ENCODE peak calls at places on chromosomes 3 and 15, in nine cellular contexts. K is K562, T is GM12878, G is psoas muscle, X is Peyer's patch, H is suprapubic skin, C is GM23248, F is cardiac muscle cell, B is thoracic aorta. U is an unnamed sample. For H3K36me3, the result is how much of the 10 kb centered on the place peaks cover.

GRCh38 chr3:5192568-5193319 is 5.2 kb downstream of the EDEM1 start:
- DNase-seq in K (no peak), T (no peak), G (no peak), X (no peak), H (no peak), C (no peak), F (no peak), B (no peak), U (no peak)

GRCh38 chr3:131193671-131194291 is 167.1 kb downstream of the NEK11 start:
- DNase-seq in K (no peak), T (no peak), G (no peak), X (no peak), H (no peak), C (peak), F (no peak), B (no peak), U (no peak)

GRCh38 chr15:57767526-57767925 is 61.0 kb downstream of the POLR2M start:
- DNase-seq in K (no peak), T (no peak), G (no peak), X (no peak), H (no peak), C (no peak), F (no peak), B (no peak), U (no peak)

GRCh38 chr3:45646051-45646585 is 43.1 kb upstream of the SACM1L start:
- DNase-seq in K (no peak), T (no peak), G (no peak), X (no peak), H (no peak), C (no peak), F (no peak), B (no peak), U (no peak)

GRCh38 chr3:166510382-166510781 is 673.2 kb upstream of the BCHE start:
- DNase-seq in K (no peak), T (no peak), G (no peak), X (no peak), H (no peak), C (no peak), F (no peak), B (no peak), U (no peak)

GRCh38 chr3:23666818-23667217 is 138.9 kb upstream of the UBE2E1 start:
- DNase-seq in K (no peak), T (no peak), G (no peak), X (no peak), H (no peak), C (no peak), F (no peak), B (no peak), U (no peak)

GRCh38 chr15:91148243-91148642 is 48.2 kb downstream of the SV2B start:
- DNase-seq in K (no peak), T (no peak), G (no peak), X (no peak), H (no peak), C (no peak), F (no peak), B (no peak), U (no peak)

GRCh38 chr3:49805367-49805782 is 2.3 kb downstream of the INKA1 start:
- DNase-seq in K (no peak), T (no peak), G (peak), X (peak), H (peak), C (peak), F (peak), B (peak), U (peak)

GRCh38 chr15:85354432-85354831 is 26.0 kb upstream of the AKAP13 start:
- DNase-seq in K (no peak), T (no peak), G (no peak), X (no peak), H (no peak), C (peak), F (no peak), B (no peak), U (peak)

GRCh38 chr3:192816274-192816853 is 89.0 kb upstream of the FGF12 start:
- DNase-seq in K (peak), T (no peak), G (no peak), X (no peak), H (no peak), C (peak), F (peak), B (no peak), U (no peak)

GRCh38 chr3:171781711-171782127 is 28.6 kb downstream of the PLD1 start:
- DNase-seq in K (no peak), T (no peak), G (no peak), X (no peak), H (no peak), C (peak), F (no peak), B (no peak), U (no peak)

GRCh38 chr3:140252812-140253656 is 318.0 kb downstream of the CLSTN2 start:
- DNase-seq in K (no peak), T (no peak), G (no peak), X (no peak), H (no peak), C (no peak), F (no peak), B (no peak), U (no peak)

GRCh38 chr3:52349611-52350395 is 33.7 kb downstream of the DNAH1 start:
- DNase-seq in K (no peak), T (no peak), G (no peak), X (no peak), H (no peak), C (no peak), F (no peak), B (no peak), U (no peak)

GRCh38 chr3:177358968-177359600 is 161.8 kb upstream of the TBL1XR1 start:
- DNase-seq in K (peak), T (no peak), G (peak), X (peak), H (peak), C (peak), F (peak), B (no peak), U (peak)

GRCh38 chr15:91965501-91966180 is 112.1 kb downstream of the SLCO3A1 start:
- DNase-seq in K (no peak), T (no peak), G (peak), X (no peak), H (no peak), C (peak), F (no peak), B (peak), U (no peak)

GRCh38 chr15:25777047-25777446 is 86.1 kb downstream of the ATP10A start:
- DNase-seq in K (no peak), T (no peak), G (no peak), X (no peak), H (no peak), C (no peak), F (no peak), B (no peak), U (no peak)

GRCh38 chr15:68768321-68768720 is 52.4 kb downstream of the ANP32A start:
- DNase-seq in K (no peak), T (no peak), G (no peak), X (no peak), H (no peak), C (peak), F (no peak), B (no peak), U (no peak)

GRCh38 chr15:89693696-89694095 is 3.1 kb downstream of the WDR93 start:
- DNase-seq in K (no peak), T (no peak), G (no peak), X (no peak), H (no peak), C (no peak), F (no peak), B (no peak), U (no peak)

GRCh38 chr15:50340431-50340830 is 14.6 kb downstream of the GABPB1 start:
- DNase-seq in K (no peak), T (no peak), G (no peak), X (no peak), H (no peak), C (no peak), F (no peak), B (no peak), U (no peak)

GRCh38 chr3:2889772-2890171 is 220.4 kb downstream of the IL5RA start:
- DNase-seq in K (no peak), T (no peak), G (no peak), X (no peak), H (no peak), C (no peak), F (no peak), B (no peak), U (no peak)

GRCh38 chr3:62186967-62187366 is 186.4 kb downstream of the FEZF2 start:
- DNase-seq in K (peak), T (no peak), G (no peak), X (no peak), H (no peak), C (peak), F (peak), B (no peak), U (no peak)

GRCh38 chr3:48215466-48215865 is 7.8 kb upstream of the CAMP start:
- DNase-seq in K (no peak), T (no peak), G (peak), X (no peak), H (no peak), C (peak), F (no peak), B (no peak), U (peak)

GRCh38 chr15:71276355-71276665 is 161.0 kb downstream of the THSD4 start:
- DNase-seq in K (no peak), T (no peak), G (no peak), X (no peak), H (no peak), C (no peak), F (no peak), B (no peak), U (no peak)

GRCh38 chr15:58530056-58530590 is 98.3 kb downstream of the LIPC start:
- DNase-seq in K (no peak), T (no peak), G (no peak), X (no peak), H (no peak), C (no peak), F (no peak), B (no peak), U (no peak)

GRCh38 chr3:183278479-183279088 is 25.5 kb downstream of the B3GNT5 start:
- DNase-seq in K (no peak), T (no peak), G (no peak), X (no peak), H (no peak), C (peak), F (no peak), B (no peak), U (no peak)

GRCh38 chr3:130811552-130811951 is 64.9 kb upstream of the PIK3R4 start:
- DNase-seq in K (no peak), T (no peak), G (no peak), X (no peak), H (no peak), C (no peak), F (no peak), B (no peak), U (no peak)

GRCh38 chr15:79290642-79291275 is 8.2 kb downstream of the ANKRD34C start:
- DNase-seq in K (no peak), T (no peak), G (no peak), X (no peak), H (no peak), C (no peak), F (no peak), B (no peak), U (no peak)

GRCh38 chr15:50181983-50182232 is at the start of gene SLC27A2:
- DNase-seq in K (peak), T (no peak), G (no peak), X (peak), H (no peak), C (no peak), F (no peak), B (no peak), U (no peak)

GRCh38 chr3:196260784-196261183 is 26.7 kb downstream of the PCYT1A start:
- DNase-seq in K (no peak), T (no peak), G (no peak), X (no peak), H (no peak), C (no peak), F (no peak), B (no peak), U (no peak)

GRCh38 chr3:96970211-96970610 is 155.8 kb downstream of the EPHA6 start:
- DNase-seq in K (no peak), T (no peak), G (no peak), X (no peak), H (no peak), C (peak), F (no peak), B (no peak), U (no peak)
- H3K36me3 ChIP-seq in K (under half), T (under half), G (under half), X (under half), H (under half), C (under half), F (under half), B (under half), U (under half)

GRCh38 chr3:10601857-10602230 is 96.5 kb upstream of the ATP2B2 start:
- DNase-seq in K (no peak), T (no peak), G (no peak), X (no peak), H (no peak), C (no peak), F (no peak), B (no peak), U (no peak)

GRCh38 chr3:10601131-10601856 is 95.9 kb upstream of the ATP2B2 start:
- DNase-seq in K (no peak), T (no peak), G (peak), X (no peak), H (no peak), C (peak), F (no peak), B (no peak), U (no peak)

GRCh38 chr3:10599017-10599416 is 93.6 kb upstream of the ATP2B2 start:
- DNase-seq in K (no peak), T (no peak), G (no peak), X (no peak), H (no peak), C (no peak), F (no peak), B (no peak), U (no peak)

GRCh38 chr3:10599444-10599843 is 94.1 kb upstream of the ATP2B2 start:
- DNase-seq in K (no peak), T (no peak), G (no peak), X (no peak), H (no peak), C (no peak), F (no peak), B (no peak), U (no peak)

GRCh38 chr3:10600159-10601125 is 95.1 kb upstream of the ATP2B2 start:
- DNase-seq in K (no peak), T (no peak), G (no peak), X (no peak), H (no peak), C (peak), F (no peak), B (no peak), U (no peak)
- H3K27ac ChIP-seq in K (no peak), T (no peak), G (no peak), X (no peak), H (no peak), C (no peak), F (no peak), B (no peak), U (no peak)

GRCh38 chr3:39497753-39498152 is 30.3 kb downstream of the MOBP start:
- DNase-seq in K (no peak), T (no peak), G (no peak), X (no peak), H (no peak), C (no peak), F (no peak), B (no peak), U (no peak)
- H3K36me3 ChIP-seq in K (under half), T (under half), G (under half), X (under half), H (under half), C (under half), F (under half), B (under half), U (under half)

GRCh38 chr3:11385908-11386307 is 113.7 kb downstream of the ATG7 start:
- DNase-seq in K (no peak), T (no peak), G (no peak), X (no peak), H (no peak), C (no peak), F (no peak), B (no peak), U (no peak)
- H3K27ac ChIP-seq in K (no peak), T (no peak), G (no peak), X (no peak), H (no peak), C (no peak), F (no peak), B (no peak), U (no peak)

GRCh38 chr3:53881691-53882593 is at the start of gene ACTR8:
- DNase-seq in K (peak), T (peak), G (peak), X (peak), H (peak), C (peak), F (peak), B (peak), U (peak)

GRCh38 chr3:53884623-53885022 is 2.7 kb upstream of the ACTR8 start:
- DNase-seq in K (no peak), T (no peak), G (no peak), X (no peak), H (no peak), C (no peak), F (no peak), B (no peak), U (no peak)

GRCh38 chr3:53880396-53881345 is 1.3 kb downstream of the ACTR8 start:
- DNase-seq in K (no peak), T (no peak), G (no peak), X (no peak), H (no peak), C (peak), F (peak), B (no peak), U (no peak)

GRCh38 chr3:53885239-53885638 is 3.3 kb upstream of the ACTR8 start:
- DNase-seq in K (no peak), T (peak), G (no peak), X (no peak), H (no peak), C (no peak), F (no peak), B (no peak), U (no peak)

DNA sequence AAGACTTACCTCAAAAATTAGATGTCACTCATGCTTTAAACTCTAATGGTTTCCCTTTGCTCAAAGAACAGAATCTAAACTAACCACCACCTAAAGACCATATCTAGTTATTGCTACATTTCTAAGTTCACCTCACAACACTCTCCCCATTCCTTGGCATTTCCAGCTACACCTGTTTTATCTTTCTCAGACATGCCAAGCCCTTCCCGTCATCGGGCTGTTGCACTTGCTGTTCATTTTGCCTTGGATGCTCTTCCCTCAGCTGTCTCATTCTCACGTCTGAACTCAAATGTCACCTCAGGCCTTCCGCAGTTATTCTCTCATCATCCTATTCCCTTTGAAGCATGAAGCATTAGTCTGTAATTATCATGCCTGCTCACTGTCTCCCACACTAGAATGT is 1.1 kb upstream of the ACTR8 start:
- DNase-seq in K (no peak), T (no peak), G (no peak), X (no peak), H (no peak), C (no peak), F (no peak), B (no peak), U (no peak)
- H3K36me3 ChIP-seq in K (half or more), T (under half), G (half or more), X (half or more), H (under half), C (under half), F (half or more), B (under half), U (half or more)